ENCODE peak calls at places on chromosomes 2 and 18, in nine cellular contexts. M is K562, C is cardiac fibroblast, N is Peyer's patch, L is tibial nerve, V is foreskin fibroblast, G is heart right ventricle, H is gastrocnemius medialis, I is fibroblast of pulmonary artery. P is an unnamed sample.

GRCh38 chr2:62570861-62571698 is 65.1 kb upstream of the TMEM17 start:
- DNase-seq in M (no peak), C (peak; percentile 19), N (peak; percentile 62), L (no peak), V (peak; percentile 48), G (no peak), H (no peak), I (no peak), P (no peak)

GRCh38 chr18:48319796-48320638 is 89.2 kb downstream of the ZBTB7C start:
- DNase-seq in M (no peak), C (peak; percentile 15), N (no peak), L (no peak), V (no peak), G (no peak), H (no peak), I (peak; percentile 43), P (peak; percentile 16)

GRCh38 chr2:239943991-239944441 is 81.1 kb downstream of the NDUFA10 start:
- DNase-seq in M (no peak), C (no peak), N (peak; percentile 29), L (no peak), V (no peak), G (no peak), H (peak; percentile 10), I (no peak), P (no peak)

GRCh38 chr2:52749764-52750163 is 1017.8 kb upstream of the CHAC2 start:
- DNase-seq in M (no peak), C (no peak), N (no peak), L (no peak), V (no peak), G (no peak), H (no peak), I (no peak), P (no peak)

GRCh38 chr2:179749210-179749609 is 112.2 kb downstream of the ZNF385B start:
- DNase-seq in M (no peak), C (peak; percentile 64), N (no peak), L (no peak), V (peak; percentile 81), G (no peak), H (no peak), I (peak; percentile 30), P (peak; percentile 86)

GRCh38 chr2:119174216-119174992 is 15.9 kb upstream of the C1QL2 start:
- DNase-seq in M (peak; percentile 76), C (peak; percentile 47), N (peak; percentile 64), L (no peak), V (peak; percentile 34), G (no peak), H (no peak), I (peak; percentile 43), P (peak; percentile 39)

GRCh38 chr2:63764630-63765029 is 77.1 kb upstream of the UGP2 start:
- DNase-seq in M (no peak), C (peak; percentile 41), N (no peak), L (no peak), V (peak; percentile 74), G (no peak), H (no peak), I (no peak), P (peak; percentile 66)

GRCh38 chr2:112075490-112076260 is 20.6 kb downstream of the TMEM87B start:
- DNase-seq in M (no peak), C (peak; percentile 50), N (no peak), L (no peak), V (no peak), G (no peak), H (no peak), I (peak; percentile 63), P (no peak)

GRCh38 chr18:23704806-23705205 is 15.6 kb downstream of the LAMA3 start:
- DNase-seq in M (no peak), C (no peak), N (no peak), L (no peak), V (no peak), G (no peak), H (no peak), I (no peak), P (no peak)

GRCh38 chr18:56983275-56983992 is 163.5 kb upstream of the BOD1L2 start:
- DNase-seq in M (no peak), C (no peak), N (no peak), L (no peak), V (no peak), G (no peak), H (no peak), I (no peak), P (no peak)

GRCh38 chr2:195413944-195414343 is 243.1 kb upstream of the SLC39A10 start:
- DNase-seq in M (no peak), C (no peak), N (no peak), L (no peak), V (no peak), G (no peak), H (no peak), I (no peak), P (no peak)

GRCh38 chr18:3008546-3008945 is 4.4 kb downstream of the LPIN2 start:
- DNase-seq in M (no peak), C (peak; percentile 89), N (no peak), L (no peak), V (peak; percentile 81), G (no peak), H (no peak), I (peak; percentile 46), P (peak; percentile 93)

GRCh38 chr2:71358931-71359671 is 27.5 kb downstream of the ZNF638 start:
- DNase-seq in M (no peak), C (peak; percentile 48), N (no peak), L (no peak), V (peak; percentile 77), G (no peak), H (peak; percentile 66), I (peak; percentile 42), P (peak; percentile 87)

GRCh38 chr2:15809504-15809903 is 130.8 kb upstream of the MYCN start:
- DNase-seq in M (no peak), C (no peak), N (no peak), L (no peak), V (no peak), G (no peak), H (no peak), I (no peak), P (no peak)

DNA sequence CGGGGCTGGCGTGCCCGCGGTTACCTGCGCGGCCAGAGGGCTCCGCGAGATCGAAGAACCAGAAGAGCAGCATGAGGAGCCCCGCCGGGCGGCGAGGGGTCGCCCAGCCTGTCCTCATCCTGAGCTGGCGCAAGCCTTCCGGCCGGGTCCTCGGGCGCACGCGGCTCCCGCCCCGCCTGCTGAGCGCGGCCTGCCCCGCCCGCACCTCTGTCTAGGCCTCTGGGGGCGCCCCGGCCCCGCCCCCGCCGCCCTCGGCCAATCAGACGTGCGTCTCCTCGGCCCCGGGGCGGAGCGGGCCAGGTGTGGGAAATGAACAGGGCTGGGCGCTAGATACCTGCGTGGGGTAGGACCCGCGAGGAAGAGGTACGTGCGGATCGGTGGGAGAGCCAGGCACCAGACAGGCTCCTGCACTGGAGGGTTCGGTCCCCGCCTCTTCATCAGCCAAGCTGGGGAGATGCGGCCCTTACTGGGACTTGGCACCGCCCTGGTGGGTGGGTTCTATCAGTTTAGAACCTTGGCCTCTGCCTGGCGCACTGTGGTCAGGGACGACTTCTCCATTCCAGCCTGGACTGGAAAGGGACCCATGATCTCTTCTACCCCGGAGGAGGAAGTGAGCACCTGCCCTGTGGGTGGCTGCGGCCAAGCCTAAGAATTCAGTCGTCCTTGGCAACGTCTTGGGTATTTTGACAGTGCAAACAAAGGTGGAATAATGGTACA is 106.7 kb upstream of the CD302 start:
- DNase-seq in M (peak; percentile 87), C (no peak), N (peak; percentile 92), L (peak; percentile 14), V (peak; percentile 29), G (peak; percentile 9), H (peak; percentile 16), I (peak; percentile 6), P (no peak)
- H3K4me3 ChIP-seq in M (peak within 1 kb of the TSS; percentile 15), C (peak within 1 kb of the TSS; percentile 37), N (peak within 1 kb of the TSS; percentile 81), L (peak within 1 kb of the TSS; percentile 73), V (peak within 1 kb of the TSS; percentile 32), G (peak within 1 kb of the TSS; percentile 57), H (peak within 1 kb of the TSS; percentile 51), I (peak within 1 kb of the TSS; percentile 30), P (no peak within 1 kb of the TSS)

GRCh38 chr2:197308635-197309368 is 1.8 kb downstream of the ANKRD44 start:
- DNase-seq in M (no peak), C (no peak), N (no peak), L (no peak), V (peak; percentile 5), G (no peak), H (no peak), I (no peak), P (no peak)

GRCh38 chr2:197306024-197306690 is 4.4 kb downstream of the ANKRD44 start:
- DNase-seq in M (no peak), C (no peak), N (no peak), L (no peak), V (no peak), G (no peak), H (no peak), I (no peak), P (no peak)

GRCh38 chr2:197307933-197308521 is 2.6 kb downstream of the ANKRD44 start:
- DNase-seq in M (no peak), C (no peak), N (no peak), L (no peak), V (no peak), G (no peak), H (no peak), I (no peak), P (no peak)

GRCh38 chr2:197306691-197307030 is 3.9 kb downstream of the ANKRD44 start:
- DNase-seq in M (no peak), C (no peak), N (no peak), L (no peak), V (peak; percentile 26), G (peak; percentile 42), H (peak; percentile 85), I (no peak), P (no peak)

DNA sequence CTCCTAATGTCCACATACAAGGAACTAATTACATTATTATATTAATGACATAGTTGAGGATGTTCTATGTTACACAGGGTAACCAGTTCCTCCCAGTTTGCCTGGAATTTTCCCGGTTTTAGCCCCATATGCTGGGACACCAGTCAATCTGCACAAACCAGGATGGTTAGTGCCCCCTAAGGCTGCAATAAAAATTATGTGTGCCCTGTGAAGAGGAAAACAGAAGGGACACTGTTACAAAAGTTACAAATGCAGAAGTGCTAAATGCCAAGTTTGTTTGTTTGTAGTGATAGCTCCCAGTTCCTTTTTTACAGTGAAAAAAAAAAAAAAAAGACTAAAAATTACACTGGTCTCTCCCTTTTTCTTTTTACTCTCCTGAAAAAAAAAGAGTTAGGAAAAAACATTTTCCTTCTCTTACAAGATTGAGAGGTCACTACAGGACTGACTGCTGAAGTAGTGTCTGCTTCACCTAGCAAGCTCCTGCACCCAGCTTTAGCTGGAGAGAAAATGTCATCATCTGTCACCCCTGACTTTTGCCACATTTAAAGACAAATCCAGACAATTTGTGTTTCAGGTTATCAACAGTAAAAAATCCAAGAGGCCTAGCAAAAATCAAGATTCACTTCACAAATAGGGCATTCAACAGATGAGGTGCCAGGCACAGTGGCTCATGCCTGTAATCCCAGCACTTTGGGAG is 3.2 kb downstream of the ANKRD44 start:
- DNase-seq in M (no peak), C (no peak), N (no peak), L (no peak), V (no peak), G (no peak), H (no peak), I (no peak), P (no peak)
- TF ChIP-seq CTCF in M (no peak), C (peak; percentile 19), N (no peak), L (peak; percentile 24), V (no peak), G (peak; percentile 18), H (no peak), I (no peak), P (no peak)

GRCh38 chr2:182717451-182718215 is 1.6 kb downstream of the DNAJC10 start:
- DNase-seq in M (no peak), C (no peak), N (no peak), L (no peak), V (no peak), G (no peak), H (no peak), I (no peak), P (no peak)
- H3K4me3 ChIP-seq in M (peak overlapping the region; percentile 67), C (peak overlapping the region; percentile 89), N (peak overlapping the region; percentile 87), L (no peak overlapping the region), V (peak overlapping the region; percentile 87), G (peak overlapping the region; percentile 96), H (peak overlapping the region; percentile 97), I (peak overlapping the region; percentile 79), P (peak overlapping the region; percentile 93)

GRCh38 chr2:224039080-224039769 is at the start of gene SERPINE2:
- DNase-seq in M (peak; percentile 20), C (peak; percentile 63), N (peak; percentile 70), L (no peak), V (peak; percentile 95), G (peak; percentile 43), H (peak; percentile 24), I (peak; percentile 58), P (peak; percentile 55)
- TF ChIP-seq CTCF in M (no peak), C (peak; percentile 57), N (peak; percentile 21), L (peak; percentile 54), V (peak; percentile 43), G (peak; percentile 26), H (no peak), I (peak; percentile 34), P (peak; percentile 32)